ENCODE peak calls at places on chromosomes 3 and 15, in five cellular contexts. H is PC-9, U is heart right ventricle, A is tibial artery, Z is cardiac muscle cell. J is an unnamed sample.

GRCh38 chr3:159366476-159366875 is 564.6 kb downstream of the MFSD1 start:
- DNase-seq in U (no peak), A (no peak), Z (no peak), H (no peak), J (no peak)

GRCh38 chr15:49752517-49752916 is 131.7 kb downstream of the DTWD1 start:
- DNase-seq in A (no peak), H (no peak), Z (no peak), U (no peak), J (no peak)

GRCh38 chr3:31896643-31897433 is 84.2 kb downstream of the OSBPL10 start:
- DNase-seq in U (no peak), H (no peak), A (no peak), Z (no peak), J (no peak)

GRCh38 chr15:88015228-88015860 is 241.2 kb downstream of the NTRK3 start:
- DNase-seq in Z (peak; percentile 45), A (peak; percentile 78), U (peak; percentile 42), H (no peak), J (no peak)

GRCh38 chr3:76554717-76555116 is 485.2 kb upstream of the ROBO2 start:
- DNase-seq in H (no peak), A (no peak), Z (no peak), U (no peak), J (no peak)

GRCh38 chr3:155014953-155015352 is 65.2 kb upstream of the MME start:
- DNase-seq in A (no peak), H (no peak), Z (no peak), U (no peak), J (no peak)

GRCh38 chr3:31635586-31635985 is 102.9 kb downstream of the STT3B start:
- DNase-seq in A (no peak), Z (no peak), U (no peak), H (no peak), J (no peak)

GRCh38 chr3:179871782-179872181 is 165.0 kb downstream of the PEX5L start:
- DNase-seq in Z (no peak), H (no peak), U (no peak), A (no peak), J (no peak)

GRCh38 chr3:178420033-178420432 is 116.2 kb upstream of the KCNMB2 start:
- DNase-seq in U (no peak), Z (no peak), H (no peak), A (no peak), J (no peak)

GRCh38 chr15:75508741-75509532 is 57.4 kb upstream of the SIN3A start:
- DNase-seq in A (no peak), Z (peak; percentile 32), H (peak; percentile 10), U (peak; percentile 8), J (no peak)

GRCh38 chr3:38907426-38907825 is 91.4 kb upstream of the SCN10A start:
- DNase-seq in H (no peak), Z (no peak), U (no peak), A (no peak), J (no peak)

GRCh38 chr3:67083277-67083676 is 85.2 kb downstream of the KBTBD8 start:
- DNase-seq in Z (no peak), U (no peak), H (no peak), A (no peak), J (no peak)

GRCh38 chr3:109825971-109826810 is 488.8 kb upstream of the DPPA4 start:
- DNase-seq in H (no peak), Z (no peak), U (no peak), A (no peak), J (no peak)

GRCh38 chr3:110808630-110809029 is 263.0 kb upstream of the NECTIN3 start:
- DNase-seq in Z (no peak), A (no peak), U (no peak), H (no peak), J (no peak)

GRCh38 chr3:182683335-182684257 is 109.7 kb upstream of the ATP11B start:
- DNase-seq in A (peak; percentile 72), U (peak; percentile 40), H (peak; percentile 81), Z (peak; percentile 82), J (peak; percentile 78)

GRCh38 chr3:160684368-160684740 is 7.4 kb downstream of the ARL14 start:
- DNase-seq in H (no peak), U (no peak), A (no peak), Z (no peak), J (no peak)

GRCh38 chr15:80049046-80049445 is 10.4 kb upstream of the ZFAND6 start:
- DNase-seq in H (no peak), A (no peak), U (no peak), Z (no peak), J (no peak)

GRCh38 chr3:14371573-14372474 is 30.6 kb upstream of the SLC6A6 start:
- DNase-seq in A (peak; percentile 82), H (peak; percentile 90), Z (peak; percentile 96), U (peak; percentile 85), J (peak; percentile 74)

GRCh38 chr3:150960708-150961684 is 11.5 kb downstream of the CLRN1 start:
- DNase-seq in U (no peak), H (no peak), Z (no peak), A (no peak), J (no peak)

GRCh38 chr3:179348325-179349013 is 960 bp downstream of the MFN1 start:
- DNase-seq in A (no peak), Z (no peak), U (no peak), H (no peak), J (no peak)

GRCh38 chr15:41790756-41791546 is 16.7 kb downstream of the MAPKBP1 start:
- DNase-seq in U (peak; percentile 29), H (peak; percentile 41), Z (peak; percentile 49), A (no peak), J (peak; percentile 64)

GRCh38 chr3:197424674-197425484 is 126.5 kb upstream of the DLG1 start:
- DNase-seq in H (no peak), Z (no peak), A (no peak), U (no peak), J (no peak)

GRCh38 chr15:22956257-22956979 is 23.8 kb downstream of the CYFIP1 start:
- DNase-seq in A (peak; percentile 83), U (peak; percentile 68), Z (no peak), H (no peak), J (no peak)

GRCh38 chr3:126439968-126440708 is 35.6 kb downstream of the ZXDC start:
- DNase-seq in A (no peak), Z (no peak), U (no peak), H (no peak), J (no peak)

GRCh38 chr3:55661141-55661540 is 174.0 kb upstream of the WNT5A start:
- DNase-seq in Z (no peak), A (no peak), H (no peak), U (no peak), J (no peak)

GRCh38 chr15:70260096-70260495 is 162.4 kb upstream of the TLE3 start:
- DNase-seq in A (no peak), U (no peak), Z (no peak), H (no peak), J (no peak)

GRCh38 chr3:134250717-134251220 is at the start of gene RYK:
- DNase-seq in A (peak; percentile 88), H (peak; percentile 92), U (peak; percentile 74), Z (peak; percentile 88), J (peak; percentile 88)

GRCh38 chr3:156617781-156618180 is 56.6 kb upstream of the TIPARP start:
- DNase-seq in H (no peak), A (no peak), Z (no peak), U (no peak), J (no peak)

GRCh38 chr3:30354513-30354912 is 251.9 kb upstream of the TGFBR2 start:
- DNase-seq in Z (peak; percentile 38), H (no peak), U (peak; percentile 75), A (peak; percentile 80), J (no peak)
- H3K4me1 ChIP-seq in Z (peaks cover 15% of the 10 kb centered on the region), H (peaks cover 7% of the 10 kb centered on the region), U (peaks cover 49% of the 10 kb centered on the region), A (peaks cover 28% of the 10 kb centered on the region), J (peaks cover 27% of the 10 kb centered on the region)

GRCh38 chr3:187185759-187186158 is 11.5 kb upstream of the RTP1 start:
- DNase-seq in A (no peak), U (no peak), H (no peak), Z (no peak), J (no peak)

GRCh38 chr3:187183903-187184302 is 13.4 kb upstream of the RTP1 start:
- DNase-seq in U (no peak), H (no peak), A (no peak), Z (no peak), J (no peak)

GRCh38 chr3:187186375-187186774 is 10.9 kb upstream of the RTP1 start:
- DNase-seq in Z (peak; percentile 55), U (no peak), H (no peak), A (no peak), J (no peak)

GRCh38 chr3:187183210-187183862 is 13.9 kb upstream of the RTP1 start:
- DNase-seq in A (no peak), H (no peak), U (no peak), Z (no peak), J (no peak)

GRCh38 chr3:187181454-187182170 is 15.7 kb upstream of the RTP1 start:
- DNase-seq in A (no peak), Z (no peak), U (no peak), H (no peak), J (no peak)
- H3K9me3 ChIP-seq in A (no peaks in the 10 kb centered on the region), Z (no peaks in the 10 kb centered on the region), U (no peaks in the 10 kb centered on the region), H (no peaks in the 10 kb centered on the region), J (no peaks in the 10 kb centered on the region)

DNA sequence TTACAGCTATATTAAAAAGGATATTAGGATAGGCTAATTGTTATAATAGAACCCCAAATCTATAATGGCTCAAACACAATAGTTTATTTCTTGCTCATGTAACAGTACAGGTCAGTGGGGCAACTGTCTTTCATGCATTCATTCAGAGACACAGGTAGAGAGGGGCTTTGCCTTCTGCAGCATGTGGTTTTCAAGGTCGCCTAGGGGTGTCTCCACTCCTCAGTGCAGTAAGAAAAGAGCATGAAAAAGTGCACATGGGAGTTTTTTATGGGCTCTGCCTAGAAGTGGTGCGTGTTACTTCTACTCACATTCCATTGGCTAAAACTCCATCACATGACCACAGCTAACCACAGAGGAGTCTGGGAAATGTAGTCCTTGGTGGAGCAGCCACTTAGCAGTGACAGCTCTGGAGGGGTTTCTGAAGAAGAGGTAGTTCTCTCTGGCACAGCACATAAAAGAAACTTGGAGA is 1.8 kb downstream of the ZBTB38 start:
- DNase-seq in A (peak; percentile 76), Z (peak; percentile 89), U (peak; percentile 81), H (peak; percentile 21), J (peak; percentile 58)
- H3K4me1 ChIP-seq in A (peaks cover 43% of the 10 kb centered on the region), Z (peaks cover 11% of the 10 kb centered on the region), U (peaks cover 61% of the 10 kb centered on the region), H (peaks cover 38% of the 10 kb centered on the region), J (peaks cover 60% of the 10 kb centered on the region)

GRCh38 chr15:25224396-25224795 is 214.4 kb downstream of the UBE3A start:
- DNase-seq in A (no peak), Z (no peak), H (no peak), U (no peak), J (no peak)

GRCh38 chr15:25230442-25230841 is 208.4 kb downstream of the UBE3A start:
- DNase-seq in A (no peak), H (no peak), Z (no peak), U (no peak), J (no peak)

GRCh38 chr15:25226360-25226759 is 212.5 kb downstream of the UBE3A start:
- DNase-seq in Z (no peak), A (no peak), H (no peak), U (peak; percentile 47), J (no peak)

GRCh38 chr15:25233766-25234350 is 205.0 kb downstream of the UBE3A start:
- DNase-seq in Z (no peak), H (no peak), U (no peak), A (no peak), J (no peak)

DNA sequence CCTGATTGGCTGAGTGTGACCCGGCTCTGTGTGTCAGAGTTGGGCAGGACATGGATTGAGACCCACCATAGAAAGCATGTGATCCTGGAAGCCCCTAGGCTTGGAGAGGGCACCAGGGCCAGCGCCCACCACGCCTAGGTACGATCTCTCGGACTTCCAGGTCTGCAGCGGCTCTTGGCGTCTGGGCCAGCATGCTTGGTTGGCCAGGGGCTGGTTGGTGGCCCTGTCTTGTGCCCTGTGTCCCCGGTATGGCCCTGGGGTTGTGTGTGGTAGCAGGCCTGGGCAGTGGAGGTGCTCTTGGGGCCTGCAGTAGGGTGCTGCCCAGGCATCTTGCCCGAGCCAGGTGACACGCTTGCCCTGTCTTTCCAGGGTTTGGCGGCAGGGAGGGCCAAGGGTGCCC is 210.6 kb downstream of the UBE3A start:
- DNase-seq in A (no peak), Z (no peak), H (no peak), U (no peak), J (no peak)
- H3K9me3 ChIP-seq in A (peaks cover 13% of the 10 kb centered on the region), Z (no peaks in the 10 kb centered on the region), H (no peaks in the 10 kb centered on the region), U (no peaks in the 10 kb centered on the region), J (peaks cover 12% of the 10 kb centered on the region)

J was measured in SJSA1.